ENCODE peak calls at places on chromosomes 5 and 9, in seven cellular contexts. D, W, E, U, J, R and P are unnamed samples.

GRCh38 chr5:66960373-66961137 is 236.0 kb downstream of the CD180 start:
- DNase-seq in D (no peak), W (no peak), E (no peak), U (peak), J (peak), R (no peak), P (no peak)

GRCh38 chr5:174505621-174506020 is 218.8 kb upstream of the MSX2 start:
- DNase-seq in D (no peak), W (no peak), E (peak), U (peak), J (peak), R (no peak), P (no peak)

GRCh38 chr5:37615184-37615583 is 224.7 kb downstream of the GDNF start:
- DNase-seq in D (no peak), W (no peak), E (no peak), U (peak), J (peak), R (no peak), P (no peak)

GRCh38 chr9:74524289-74524688 is 27.2 kb downstream of the RORB start:
- DNase-seq in D (no peak), W (no peak), E (no peak), U (no peak), J (no peak), R (no peak), P (no peak)

GRCh38 chr5:107570805-107571531 is 99.8 kb downstream of the EFNA5 start:
- DNase-seq in D (no peak), W (peak), E (no peak), U (peak), J (no peak), R (no peak), P (peak)

GRCh38 chr5:172710695-172711094 is 60.3 kb downstream of the DUSP1 start:
- DNase-seq in D (no peak), W (no peak), E (no peak), U (no peak), J (no peak), R (no peak), P (no peak)

GRCh38 chr5:35012796-35013195 is 35.0 kb downstream of the AGXT2 start:
- DNase-seq in D (no peak), W (no peak), E (no peak), U (peak), J (no peak), R (no peak), P (no peak)

GRCh38 chr5:12147513-12147912 is 243.3 kb upstream of the CTNND2 start:
- DNase-seq in D (no peak), W (no peak), E (no peak), U (no peak), J (no peak), R (no peak), P (no peak)

GRCh38 chr5:153159611-153160010 is 330.9 kb upstream of the GRIA1 start:
- DNase-seq in D (no peak), W (no peak), E (no peak), U (peak), J (peak), R (no peak), P (no peak)

GRCh38 chr5:16936150-16937022 is at the start of gene MYO10:
- DNase-seq in D (peak), W (peak), E (peak), U (peak), J (peak), R (peak), P (peak)

GRCh38 chr5:149658299-149658698 is 71.8 kb upstream of the PPARGC1B start:
- DNase-seq in D (no peak), W (no peak), E (no peak), U (no peak), J (no peak), R (no peak), P (no peak)

GRCh38 chr5:94433393-94434149 is 184.8 kb downstream of the KIAA0825 start:
- DNase-seq in D (no peak), W (no peak), E (peak), U (peak), J (peak), R (no peak), P (no peak)

GRCh38 chr5:27093296-27093695 is 54.9 kb upstream of the CDH9 start:
- DNase-seq in D (no peak), W (no peak), E (no peak), U (no peak), J (no peak), R (no peak), P (no peak)

GRCh38 chr9:98635374-98635773 is 73.4 kb downstream of the GABBR2 start:
- DNase-seq in D (no peak), W (no peak), E (peak), U (no peak), J (no peak), R (no peak), P (no peak)

GRCh38 chr9:114908104-114908621 is 22.2 kb downstream of the TNFSF8 start:
- DNase-seq in D (no peak), W (no peak), E (peak), U (no peak), J (peak), R (no peak), P (no peak)

GRCh38 chr5:10762178-10762775 is 1.2 kb upstream of the DAP start:
- DNase-seq in D (peak), W (no peak), E (peak), U (no peak), J (no peak), R (no peak), P (no peak)

GRCh38 chr5:95641803-95642220 is 4.8 kb upstream of the RFESD start:
- DNase-seq in D (no peak), W (no peak), E (no peak), U (peak), J (no peak), R (no peak), P (no peak)

GRCh38 chr9:112285056-112285455 is 48.4 kb downstream of the PTBP3 start:
- DNase-seq in D (no peak), W (no peak), E (no peak), U (no peak), J (no peak), R (no peak), P (no peak)

GRCh38 chr5:58011301-58011700 is 448.6 kb downstream of the PLK2 start:
- DNase-seq in D (no peak), W (no peak), E (no peak), U (no peak), J (no peak), R (no peak), P (no peak)

GRCh38 chr5:16920109-16920816 is 15.8 kb downstream of the MYO10 start:
- DNase-seq in D (no peak), W (no peak), E (no peak), U (no peak), J (no peak), R (no peak), P (no peak)

GRCh38 chr5:122629278-122629677 is 145.6 kb upstream of the SNX2 start:
- DNase-seq in D (no peak), W (no peak), E (no peak), U (no peak), J (no peak), R (no peak), P (no peak)

GRCh38 chr5:17065468-17065867 is 129.4 kb upstream of the MYO10 start:
- DNase-seq in D (no peak), W (no peak), E (no peak), U (no peak), J (no peak), R (no peak), P (no peak)

GRCh38 chr5:13276143-13276542 is 668.3 kb downstream of the DNAH5 start:
- DNase-seq in D (no peak), W (no peak), E (peak), U (peak), J (no peak), R (no peak), P (no peak)

GRCh38 chr5:13278148-13278547 is 666.3 kb downstream of the DNAH5 start:
- DNase-seq in D (no peak), W (no peak), E (peak), U (no peak), J (no peak), R (no peak), P (no peak)
- TF ChIP-seq CTCF in D (no peak), W (no peak), E (peak), U (peak), J (peak), R (no peak), P (peak)

GRCh38 chr5:14155730-14156129 is 12.6 kb downstream of the TRIO start:
- DNase-seq in D (no peak), W (no peak), E (no peak), U (no peak), J (no peak), R (no peak), P (no peak)

GRCh38 chr5:14158890-14159666 is 15.9 kb downstream of the TRIO start:
- DNase-seq in D (no peak), W (no peak), E (no peak), U (no peak), J (no peak), R (no peak), P (no peak)

GRCh38 chr5:14155075-14155474 is 11.9 kb downstream of the TRIO start:
- DNase-seq in D (no peak), W (no peak), E (no peak), U (no peak), J (no peak), R (no peak), P (peak)

GRCh38 chr5:14157494-14157782 is 14.3 kb downstream of the TRIO start:
- DNase-seq in D (no peak), W (no peak), E (no peak), U (no peak), J (no peak), R (no peak), P (no peak)

DNA sequence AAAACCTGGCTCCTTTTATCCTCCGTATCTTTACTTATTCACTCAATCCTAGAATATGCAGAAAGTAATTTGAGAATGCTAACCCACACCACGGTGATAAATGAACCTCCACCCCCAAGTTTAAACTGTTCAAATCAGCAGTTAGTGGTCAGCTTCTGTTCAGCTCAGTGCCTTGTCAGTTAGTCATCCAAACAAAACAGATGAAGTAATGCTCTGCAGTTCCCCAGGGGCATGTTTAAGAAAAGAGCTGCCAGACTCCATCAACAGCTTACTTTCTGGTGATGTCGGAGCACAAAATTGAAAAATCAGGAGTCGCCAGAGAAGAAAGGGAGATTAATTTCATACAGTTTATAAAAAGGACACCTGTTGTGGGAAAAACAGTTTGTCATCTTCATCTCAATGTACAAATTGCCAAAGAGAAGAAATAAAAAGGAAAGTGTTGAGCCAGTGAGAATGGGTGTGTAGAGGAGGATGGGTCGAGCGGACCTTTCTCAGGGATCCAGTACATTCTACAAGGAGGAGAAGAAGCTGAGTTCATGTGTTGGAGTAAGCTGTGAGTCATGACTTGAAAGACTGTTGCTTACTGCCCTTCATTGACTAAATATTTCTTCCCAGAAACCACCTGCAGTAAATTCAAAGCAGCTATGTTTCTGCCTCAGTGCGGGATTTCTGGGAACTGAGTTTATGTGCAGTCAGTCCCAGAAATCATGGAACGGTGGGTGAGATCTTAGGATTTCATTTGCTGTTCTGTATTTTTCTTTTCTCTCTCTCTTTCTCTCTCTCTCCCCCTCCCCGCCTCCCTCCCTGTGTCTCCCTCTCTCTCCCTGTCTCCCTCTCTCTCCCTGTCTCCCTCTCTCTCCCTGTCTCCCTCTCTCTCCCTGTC is 13.7 kb downstream of the TRIO start:
- DNase-seq in D (no peak), W (no peak), E (peak), U (peak), J (peak), R (no peak), P (peak)
- H3K4me3 ChIP-seq in D (no peak), W (no peak), E (peak), U (peak), J (peak), R (no peak), P (peak)

GRCh38 chr9:137181680-137182079 is 6.7 kb downstream of the ANAPC2 start:
- DNase-seq in D (no peak), W (no peak), E (no peak), U (no peak), J (no peak), R (no peak), P (no peak)
- TF ChIP-seq CTCF in D (no peak), W (no peak), E (no peak), U (no peak), J (no peak), R (no peak), P (no peak)

GRCh38 chr5:175895215-175895614 is 23.8 kb downstream of the CPLX2 start:
- DNase-seq in D (no peak), W (no peak), E (no peak), U (no peak), J (no peak), R (no peak), P (no peak)
- H3K4me3 ChIP-seq in D (no peak), W (no peak), E (no peak), U (no peak), J (no peak), R (no peak), P (no peak)

GRCh38 chr5:151743535-151743934 is 14.9 kb downstream of the ATOX1 start:
- DNase-seq in D (no peak), W (no peak), E (no peak), U (no peak), J (no peak), R (no peak), P (no peak)
- TF ChIP-seq CTCF in D (no peak), W (no peak), E (no peak), U (no peak), J (peak), R (no peak), P (no peak)

GRCh38 chr9:89961616-89962341 is 357.0 kb downstream of the GADD45G start:
- DNase-seq in D (no peak), W (no peak), E (no peak), U (peak), J (peak), R (no peak), P (no peak)
- H3K4me3 ChIP-seq in D (no peak), W (no peak), E (no peak), U (no peak), J (no peak), R (peak), P (no peak)

DNA sequence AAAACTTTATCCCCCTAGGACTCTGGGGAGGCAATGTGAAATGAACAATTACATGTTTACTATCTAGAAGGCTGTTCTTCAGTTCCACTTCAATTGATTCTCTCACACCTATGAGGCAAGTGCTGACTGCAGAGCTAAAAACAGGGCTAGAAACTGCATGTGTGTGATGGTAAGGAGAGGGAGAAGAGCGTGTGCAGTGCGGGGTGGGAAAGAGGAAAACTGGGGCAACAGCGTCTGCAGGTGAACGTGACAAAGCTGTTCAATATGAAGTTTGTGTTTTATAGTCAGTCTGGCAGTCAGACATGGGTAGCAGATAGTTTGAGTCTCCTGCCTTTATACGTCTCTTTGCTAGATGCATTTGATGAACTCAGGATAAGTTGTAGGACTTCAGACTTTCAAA is 6.6 kb upstream of the COMMD10 start:
- DNase-seq in D (no peak), W (no peak), E (no peak), U (no peak), J (no peak), R (no peak), P (no peak)
- TF ChIP-seq CTCF in D (no peak), W (no peak), E (no peak), U (no peak), J (no peak), R (no peak), P (no peak)

GRCh38 chr9:970310-971002 is 6.0 kb upstream of the DMRT3 start:
- DNase-seq in D (no peak), W (no peak), E (no peak), U (no peak), J (no peak), R (no peak), P (no peak)
- H3K4me3 ChIP-seq in D (no peak), W (no peak), E (no peak), U (no peak), J (no peak), R (no peak), P (no peak)

GRCh38 chr5:5699062-5699461 is 276.6 kb downstream of the ICE1 start:
- DNase-seq in D (no peak), W (no peak), E (no peak), U (no peak), J (no peak), R (no peak), P (no peak)
- TF ChIP-seq CTCF in D (no peak), W (no peak), E (peak), U (no peak), J (no peak), R (no peak), P (peak)

GRCh38 chr9:27413507-27414214 is 110.4 kb upstream of the IFNK start:
- DNase-seq in D (no peak), W (no peak), E (no peak), U (peak), J (no peak), R (no peak), P (no peak)
- H3K4me3 ChIP-seq in D (no peak), W (no peak), E (no peak), U (peak), J (no peak), R (no peak), P (no peak)